ENCODE peak calls at places on chromosomes 12 and 14, in four cellular contexts. One of them, this sample, is unnamed. For H3K4me1, the result is how much of the 10 kb centered on the place peaks cover.

GRCh38 chr12:104136577-104136976 is 1.4 kb downstream of the NFYB start:
- DNase-seq in SK-N-SH: no peak
- DNase-seq in ovary: no peak
- DNase-seq in K562: no peak
- DNase-seq in this sample: no peak

GRCh38 chr12:92183575-92183974 is 37.9 kb upstream of the BTG1 start:
- DNase-seq in SK-N-SH: peak
- DNase-seq in ovary: no peak
- DNase-seq in K562: no peak
- DNase-seq in this sample: no peak

GRCh38 chr14:95489163-95489887 is 27.1 kb downstream of the SYNE3 start:
- DNase-seq in SK-N-SH: no peak
- DNase-seq in ovary: no peak
- DNase-seq in K562: no peak
- DNase-seq in this sample: no peak

GRCh38 chr12:41460906-41461305 is 272.8 kb downstream of the PDZRN4 start:
- DNase-seq in SK-N-SH: no peak
- DNase-seq in ovary: no peak
- DNase-seq in K562: no peak
- DNase-seq in this sample: no peak

GRCh38 chr14:69987416-69988144 is 108.4 kb downstream of the SMOC1 start:
- DNase-seq in SK-N-SH: no peak
- DNase-seq in ovary: no peak
- DNase-seq in K562: no peak
- DNase-seq in this sample: no peak

GRCh38 chr12:42070056-42070455 is 74.6 kb downstream of the GXYLT1 start:
- DNase-seq in SK-N-SH: no peak
- DNase-seq in ovary: no peak
- DNase-seq in K562: no peak
- DNase-seq in this sample: no peak

GRCh38 chr12:45731376-45731775 is 1.9 kb downstream of the ARID2 start:
- DNase-seq in SK-N-SH: no peak
- DNase-seq in ovary: no peak
- DNase-seq in K562: no peak
- DNase-seq in this sample: no peak

GRCh38 chr14:103329421-103330347 is 4.4 kb upstream of the EIF5 start:
- DNase-seq in SK-N-SH: no peak
- DNase-seq in ovary: no peak
- DNase-seq in K562: no peak
- DNase-seq in this sample: no peak

GRCh38 chr12:49825971-49826421 is 2.2 kb downstream of the NCKAP5L start:
- DNase-seq in SK-N-SH: no peak
- DNase-seq in ovary: no peak
- DNase-seq in K562: no peak
- DNase-seq in this sample: no peak

GRCh38 chr12:26940820-26941219 is 2.5 kb downstream of the FGFR1OP2 start:
- DNase-seq in SK-N-SH: no peak
- DNase-seq in ovary: no peak
- DNase-seq in K562: no peak
- DNase-seq in this sample: no peak

GRCh38 chr12:123126294-123127144 is 24.4 kb downstream of the PITPNM2 start:
- DNase-seq in SK-N-SH: no peak
- DNase-seq in ovary: peak
- DNase-seq in K562: peak
- DNase-seq in this sample: no peak

GRCh38 chr12:1046727-1047126 is 55.7 kb downstream of the ERC1 start:
- DNase-seq in SK-N-SH: no peak
- DNase-seq in ovary: no peak
- DNase-seq in K562: no peak
- DNase-seq in this sample: no peak

GRCh38 chr12:75852143-75852542 is 179.4 kb downstream of the PHLDA1 start:
- DNase-seq in SK-N-SH: no peak
- DNase-seq in ovary: no peak
- DNase-seq in K562: no peak
- DNase-seq in this sample: no peak

GRCh38 chr14:61225304-61225703 is 55.8 kb downstream of the TMEM30B start:
- DNase-seq in SK-N-SH: no peak
- DNase-seq in ovary: no peak
- DNase-seq in K562: no peak
- DNase-seq in this sample: no peak

GRCh38 chr14:101072531-101072930 is 169.0 kb upstream of the RTL1 start:
- DNase-seq in SK-N-SH: peak
- DNase-seq in ovary: no peak
- DNase-seq in K562: no peak
- DNase-seq in this sample: no peak

GRCh38 chr12:124636138-124636968 is 68.9 kb upstream of the NCOR2 start:
- DNase-seq in SK-N-SH: no peak
- DNase-seq in ovary: no peak
- DNase-seq in K562: peak
- DNase-seq in this sample: peak

GRCh38 chr12:26699237-26699636 is 133.8 kb downstream of the ITPR2 start:
- DNase-seq in SK-N-SH: no peak
- DNase-seq in ovary: no peak
- DNase-seq in K562: no peak
- DNase-seq in this sample: no peak

GRCh38 chr12:74791365-74791764 is 253.7 kb downstream of the ATXN7L3B start:
- DNase-seq in SK-N-SH: no peak
- DNase-seq in ovary: no peak
- DNase-seq in K562: no peak
- DNase-seq in this sample: no peak

GRCh38 chr14:69675246-69675583 is 63.8 kb downstream of the SUSD6 start:
- DNase-seq in SK-N-SH: no peak
- DNase-seq in ovary: no peak
- DNase-seq in K562: no peak
- DNase-seq in this sample: no peak

GRCh38 chr12:113831486-113831885 is 134.6 kb downstream of the RBM19 start:
- DNase-seq in SK-N-SH: no peak
- DNase-seq in ovary: no peak
- DNase-seq in K562: no peak
- DNase-seq in this sample: no peak

GRCh38 chr14:55699131-55700057 is 119.4 kb downstream of the KTN1 start:
- DNase-seq in SK-N-SH: no peak
- DNase-seq in ovary: no peak
- DNase-seq in K562: no peak
- DNase-seq in this sample: no peak

GRCh38 chr12:55930771-55931316 is at the start of gene DGKA:
- DNase-seq in SK-N-SH: peak
- DNase-seq in ovary: peak
- DNase-seq in K562: peak
- DNase-seq in this sample: peak

GRCh38 chr12:15602051-15602672 is 187.0 kb downstream of the EPS8 start:
- DNase-seq in SK-N-SH: no peak
- DNase-seq in ovary: no peak
- DNase-seq in K562: no peak
- DNase-seq in this sample: no peak

GRCh38 chr12:123895477-123895876 is 77.2 kb downstream of the CCDC92 start:
- DNase-seq in SK-N-SH: no peak
- DNase-seq in ovary: no peak
- DNase-seq in K562: no peak
- DNase-seq in this sample: no peak

GRCh38 chr14:99602054-99602787 is 1.8 kb downstream of the CCDC85C start:
- DNase-seq in SK-N-SH: no peak
- DNase-seq in ovary: no peak
- DNase-seq in K562: no peak
- DNase-seq in this sample: no peak

GRCh38 chr14:67599698-67600561 is at the start of gene PIGH:
- DNase-seq in SK-N-SH: peak
- DNase-seq in ovary: peak
- DNase-seq in K562: peak
- DNase-seq in this sample: peak
- TF ChIP-seq EP300 in SK-N-SH: no peak
- TF ChIP-seq EP300 in ovary: no peak
- TF ChIP-seq EP300 in K562: no peak
- TF ChIP-seq EP300 in this sample: no peak

GRCh38 chr12:65838330-65838976 is 14.2 kb downstream of the HMGA2 start:
- DNase-seq in SK-N-SH: no peak
- DNase-seq in ovary: no peak
- DNase-seq in K562: no peak
- DNase-seq in this sample: no peak

GRCh38 chr12:65839027-65839426 is 14.7 kb downstream of the HMGA2 start:
- DNase-seq in SK-N-SH: no peak
- DNase-seq in ovary: no peak
- DNase-seq in K562: no peak
- DNase-seq in this sample: no peak

GRCh38 chr12:65835256-65835655 is 11.0 kb downstream of the HMGA2 start:
- DNase-seq in SK-N-SH: no peak
- DNase-seq in ovary: no peak
- DNase-seq in K562: no peak
- DNase-seq in this sample: no peak

GRCh38 chr12:65834146-65834935 is 10.1 kb downstream of the HMGA2 start:
- DNase-seq in SK-N-SH: no peak
- DNase-seq in ovary: no peak
- DNase-seq in K562: no peak
- DNase-seq in this sample: no peak

GRCh38 chr12:65836419-65837197 is 12.3 kb downstream of the HMGA2 start:
- DNase-seq in SK-N-SH: no peak
- DNase-seq in ovary: no peak
- DNase-seq in K562: no peak
- DNase-seq in this sample: no peak
- H3K4me1 ChIP-seq in SK-N-SH: half or more
- H3K4me1 ChIP-seq in ovary: under half
- H3K4me1 ChIP-seq in K562: under half
- H3K4me1 ChIP-seq in this sample: under half

GRCh38 chr12:120534203-120534702 is at the start of gene RNF10:
- DNase-seq in SK-N-SH: peak
- DNase-seq in ovary: peak
- DNase-seq in K562: peak
- DNase-seq in this sample: peak
- TF ChIP-seq EP300 in SK-N-SH: no peak
- TF ChIP-seq EP300 in ovary: no peak
- TF ChIP-seq EP300 in K562: no peak
- TF ChIP-seq EP300 in this sample: no peak

GRCh38 chr12:101933866-101934514 is 56.6 kb downstream of the DRAM1 start:
- DNase-seq in SK-N-SH: no peak
- DNase-seq in ovary: no peak
- DNase-seq in K562: no peak
- DNase-seq in this sample: no peak
- H3K4me1 ChIP-seq in SK-N-SH: under half
- H3K4me1 ChIP-seq in ovary: under half
- H3K4me1 ChIP-seq in K562: under half
- H3K4me1 ChIP-seq in this sample: half or more

GRCh38 chr14:22333408-22334274 is 255.4 kb downstream of the DAD1 start:
- DNase-seq in SK-N-SH: no peak
- DNase-seq in ovary: no peak
- DNase-seq in K562: peak
- DNase-seq in this sample: no peak
- TF ChIP-seq EP300 in SK-N-SH: no peak
- TF ChIP-seq EP300 in ovary: no peak
- TF ChIP-seq EP300 in K562: peak
- TF ChIP-seq EP300 in this sample: no peak

GRCh38 chr12:7058850-7059249 is 1.7 kb upstream of the C1S start:
- DNase-seq in SK-N-SH: no peak
- DNase-seq in ovary: no peak
- DNase-seq in K562: no peak
- DNase-seq in this sample: no peak
- H3K4me1 ChIP-seq in SK-N-SH: under half
- H3K4me1 ChIP-seq in ovary: under half
- H3K4me1 ChIP-seq in K562: under half
- H3K4me1 ChIP-seq in this sample: under half

GRCh38 chr12:93813972-93814821 is 137.0 kb downstream of the CRADD start:
- DNase-seq in SK-N-SH: no peak
- DNase-seq in ovary: peak
- DNase-seq in K562: peak
- DNase-seq in this sample: no peak
- TF ChIP-seq EP300 in SK-N-SH: no peak
- TF ChIP-seq EP300 in ovary: peak
- TF ChIP-seq EP300 in K562: no peak
- TF ChIP-seq EP300 in this sample: no peak

GRCh38 chr12:117030187-117030896 is 68.9 kb downstream of the TESC start:
- DNase-seq in SK-N-SH: no peak
- DNase-seq in ovary: no peak
- DNase-seq in K562: no peak
- DNase-seq in this sample: no peak

GRCh38 chr12:117026921-117027250 is 72.3 kb downstream of the TESC start:
- DNase-seq in SK-N-SH: no peak
- DNase-seq in ovary: no peak
- DNase-seq in K562: no peak
- DNase-seq in this sample: no peak

GRCh38 chr12:117027251-117028086 is 71.7 kb downstream of the TESC start:
- DNase-seq in SK-N-SH: no peak
- DNase-seq in ovary: no peak
- DNase-seq in K562: no peak
- DNase-seq in this sample: no peak

GRCh38 chr12:117026343-117026742 is 72.9 kb downstream of the TESC start:
- DNase-seq in SK-N-SH: no peak
- DNase-seq in ovary: no peak
- DNase-seq in K562: no peak
- DNase-seq in this sample: no peak

DNA sequence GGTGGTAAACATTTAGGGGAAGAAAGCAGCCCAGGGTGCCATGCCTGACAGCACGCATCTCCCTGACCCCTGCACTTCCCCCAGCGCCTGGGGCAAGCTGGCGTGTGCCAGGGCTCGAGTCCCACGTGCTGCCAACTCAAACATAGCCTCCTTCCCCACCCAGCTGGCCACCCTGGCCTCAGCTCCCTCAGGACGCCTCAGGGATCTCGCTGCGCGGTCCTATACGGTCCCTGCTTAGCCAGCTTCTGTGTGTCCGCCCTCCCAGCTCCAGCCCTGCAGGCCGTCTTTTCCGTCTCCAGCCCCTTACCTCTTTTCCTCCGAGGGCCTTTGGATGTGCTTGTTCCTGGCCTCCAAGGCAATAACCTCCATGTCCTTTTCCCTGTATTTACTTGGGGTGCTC is 71.0 kb downstream of the TESC start:
- DNase-seq in SK-N-SH: no peak
- DNase-seq in ovary: no peak
- DNase-seq in K562: no peak
- DNase-seq in this sample: no peak
- H3K4me1 ChIP-seq in SK-N-SH: under half
- H3K4me1 ChIP-seq in ovary: under half
- H3K4me1 ChIP-seq in K562: under half
- H3K4me1 ChIP-seq in this sample: under half

DNA sequence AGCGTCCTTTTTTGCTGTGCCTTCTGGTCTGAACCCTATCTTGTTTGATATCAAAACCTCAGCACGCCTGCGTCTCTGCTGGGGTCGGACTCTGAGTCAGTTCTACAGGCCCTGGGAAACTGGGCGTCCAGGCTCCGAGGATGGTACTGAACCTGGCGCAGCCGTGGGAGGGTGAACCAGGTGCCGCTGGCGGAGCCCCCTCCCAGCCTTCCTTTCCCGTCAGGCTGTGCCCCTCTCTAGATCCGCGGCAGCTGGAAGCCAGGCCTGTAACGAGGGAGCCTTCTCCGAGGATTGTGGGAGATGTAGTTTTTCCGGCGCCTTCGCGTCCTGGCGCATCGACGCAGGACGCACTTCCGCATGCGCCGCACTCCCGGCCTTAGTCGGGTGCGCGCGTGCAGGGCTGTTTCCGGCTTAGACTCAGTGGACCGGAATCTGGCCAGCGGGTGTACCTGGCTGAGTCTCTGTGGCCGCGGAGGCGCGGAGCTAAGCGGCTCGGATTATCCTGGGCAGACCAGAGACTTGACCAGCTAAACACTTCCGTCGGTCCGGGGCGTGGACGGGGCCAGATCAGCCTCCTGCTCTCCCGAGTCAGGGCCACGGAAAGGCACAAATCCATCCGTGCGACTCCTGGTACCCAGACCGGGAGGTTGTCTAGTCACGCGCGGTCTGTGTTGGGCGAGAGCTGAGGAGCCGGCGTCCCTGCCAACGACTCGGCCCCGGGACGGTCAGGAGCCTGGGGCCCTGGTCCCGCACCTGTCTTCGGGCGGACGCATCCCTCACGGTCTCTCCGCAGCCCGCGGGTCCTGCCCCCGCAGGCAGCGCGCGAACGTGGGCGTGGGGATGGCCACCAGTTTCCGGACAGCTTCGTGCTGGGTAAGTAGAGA is at the start of gene ZNF26:
- DNase-seq in SK-N-SH: peak
- DNase-seq in ovary: peak
- DNase-seq in K562: peak
- DNase-seq in this sample: peak
- TF ChIP-seq EP300 in SK-N-SH: peak
- TF ChIP-seq EP300 in ovary: no peak
- TF ChIP-seq EP300 in K562: no peak
- TF ChIP-seq EP300 in this sample: peak